ENCODE peak calls at places on chromosomes 5 and 9, in four cellular contexts. R, O, T and W are unnamed samples.

GRCh38 chr9:30630459-30630858 is 1754.0 kb upstream of the ACO1 start:
- DNase-seq in R (no peak), O (no peak), T (no peak), W (no peak)

GRCh38 chr5:141709704-141710267 is 27.8 kb upstream of the ARAP3 start:
- DNase-seq in R (no peak), O (no peak), T (no peak), W (no peak)

GRCh38 chr5:122129332-122129731 is at the start of gene ZNF474:
- DNase-seq in R (peak), O (no peak), T (no peak), W (no peak)

GRCh38 chr5:179550511-179551342 is at the start of gene RUFY1:
- DNase-seq in R (no peak), O (peak), T (peak), W (peak)

GRCh38 chr9:133788819-133789733 is 50.9 kb upstream of the SARDH start:
- DNase-seq in R (no peak), O (no peak), T (no peak), W (no peak)

GRCh38 chr5:80083115-80083890 is 48.2 kb downstream of the THBS4 start:
- DNase-seq in R (peak), O (peak), T (no peak), W (no peak)

GRCh38 chr9:78821126-78821822 is 524.3 kb downstream of the PSAT1 start:
- DNase-seq in R (no peak), O (no peak), T (no peak), W (no peak)

GRCh38 chr5:177290816-177291596 is 12.5 kb downstream of the RAB24 start:
- DNase-seq in R (no peak), O (no peak), T (no peak), W (no peak)

GRCh38 chr9:88738708-88739107 is 203.7 kb downstream of the NXNL2 start:
- DNase-seq in R (peak), O (no peak), T (no peak), W (no peak)

GRCh38 chr5:124948062-124948753 is 201.8 kb upstream of the ZNF608 start:
- DNase-seq in R (no peak), O (no peak), T (no peak), W (no peak)